ENCODE peak calls at places on chromosomes 13 and 19, in seven cellular contexts. O is testis, V is IMR-90, I is GM12892, M is breast epithelium, C is spleen, K is esophagus squamous epithelium. J is an unnamed sample.

GRCh38 chr13:39023316-39023715 is 14.6 kb downstream of the PROSER1 start:
- DNase-seq in O (no peak), V (peak; percentile 69), I (no peak), M (no peak), C (no peak), K (no peak), J (no peak)

GRCh38 chr13:33078268-33078667 is 62.0 kb downstream of the KL start:
- DNase-seq in O (no peak), V (no peak), I (no peak), M (no peak), C (no peak), K (no peak), J (no peak)

GRCh38 chr19:19201697-19202630 is 1.2 kb downstream of the NR2C2AP start:
- DNase-seq in O (no peak), V (no peak), I (no peak), M (no peak), C (no peak), K (no peak), J (no peak)

GRCh38 chr13:96075953-96076543 is 13.9 kb upstream of the HS6ST3 start:
- DNase-seq in O (no peak), V (peak; percentile 23), I (no peak), M (no peak), C (no peak), K (no peak), J (no peak)

GRCh38 chr19:27777726-27778125 is 1435.2 kb downstream of the UQCRFS1 start:
- DNase-seq in O (no peak), V (no peak), I (no peak), M (no peak), C (no peak), K (no peak), J (no peak)

GRCh38 chr13:72651196-72651595 is 76.2 kb downstream of the MZT1 start:
- DNase-seq in O (peak; percentile 18), V (no peak), I (no peak), M (no peak), C (no peak), K (no peak), J (no peak)

GRCh38 chr13:29523199-29523931 is 72.1 kb downstream of the SLC7A1 start:
- DNase-seq in O (no peak), V (no peak), I (no peak), M (no peak), C (peak; percentile 40), K (no peak), J (no peak)

GRCh38 chr19:57406516-57407123 is 4.3 kb upstream of the ZNF17 start:
- DNase-seq in O (peak; percentile 78), V (peak; percentile 45), I (peak; percentile 57), M (peak; percentile 24), C (peak; percentile 86), K (no peak), J (peak; percentile 64)

GRCh38 chr13:42696191-42696590 is 85.2 kb upstream of the FAM216B start:
- DNase-seq in O (no peak), V (peak; percentile 80), I (no peak), M (no peak), C (no peak), K (no peak), J (no peak)

GRCh38 chr13:86559915-86560314 is 760.7 kb upstream of the SLITRK6 start:
- DNase-seq in O (no peak), V (no peak), I (no peak), M (no peak), C (no peak), K (no peak), J (no peak)

GRCh38 chr13:75670496-75670895 is 34.4 kb downstream of the LMO7 start:
- DNase-seq in O (no peak), V (peak; percentile 77), I (no peak), M (no peak), C (no peak), K (no peak), J (no peak)

GRCh38 chr19:12646551-12646950 is 20.0 kb downstream of the MAN2B1 start:
- DNase-seq in O (no peak), V (no peak), I (no peak), M (no peak), C (no peak), K (no peak), J (no peak)

GRCh38 chr19:37963190-37963947 is 56.4 kb downstream of the SIPA1L3 start:
- DNase-seq in O (no peak), V (peak; percentile 47), I (no peak), M (peak; percentile 37), C (no peak), K (no peak), J (no peak)

GRCh38 chr13:99275093-99275469 is 16.9 kb upstream of the GPR18 start:
- DNase-seq in O (no peak), V (peak; percentile 84), I (no peak), M (no peak), C (no peak), K (no peak), J (no peak)

GRCh38 chr13:47226516-47226915 is 329.7 kb upstream of the HTR2A start:
- DNase-seq in O (no peak), V (peak; percentile 42), I (no peak), M (no peak), C (no peak), K (no peak), J (no peak)

GRCh38 chr13:49248433-49249002 is 793 bp downstream of the CDADC1 start:
- DNase-seq in O (no peak), V (peak; percentile 29), I (no peak), M (no peak), C (no peak), K (no peak), J (no peak)

GRCh38 chr19:35290381-35291135 is 1.4 kb upstream of the MAG start:
- DNase-seq in O (no peak), V (no peak), I (no peak), M (no peak), C (no peak), K (no peak), J (no peak)

DNA sequence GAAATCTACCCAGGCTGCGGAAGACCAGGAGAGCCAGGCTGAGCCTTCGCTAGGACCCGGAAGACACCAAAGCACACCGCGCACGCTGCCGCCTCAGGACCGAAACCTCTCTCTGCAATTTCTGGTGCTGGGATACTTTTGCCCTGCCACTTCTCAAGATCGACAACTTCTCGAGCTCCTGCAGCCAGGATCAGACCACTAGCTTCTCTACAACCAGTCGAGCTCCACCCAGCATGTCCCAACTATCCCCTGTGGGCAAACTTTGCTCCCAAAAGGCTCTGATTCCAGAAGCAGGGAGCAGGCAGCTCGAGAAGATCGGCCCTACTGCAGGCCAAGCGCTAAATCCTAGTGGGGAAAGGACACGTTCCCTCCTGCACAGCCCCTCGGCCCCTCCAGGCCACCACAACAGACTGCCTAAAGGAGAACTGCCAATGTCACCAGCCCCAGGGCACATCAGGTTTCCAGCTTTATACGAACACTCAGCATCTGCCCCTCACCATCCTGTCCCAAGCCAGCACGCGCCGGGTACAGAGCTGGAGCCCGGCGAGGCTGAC is 981 bp downstream of the AKAP8 start:
- DNase-seq in O (peak; percentile 68), V (peak; percentile 41), I (no peak), M (peak; percentile 43), C (peak; percentile 90), K (no peak), J (peak; percentile 63)
- TF ChIP-seq POLR2A in O (no peak), V (no peak), I (peak; percentile 17), M (no peak), C (no peak), K (no peak), J (no peak)

DNA sequence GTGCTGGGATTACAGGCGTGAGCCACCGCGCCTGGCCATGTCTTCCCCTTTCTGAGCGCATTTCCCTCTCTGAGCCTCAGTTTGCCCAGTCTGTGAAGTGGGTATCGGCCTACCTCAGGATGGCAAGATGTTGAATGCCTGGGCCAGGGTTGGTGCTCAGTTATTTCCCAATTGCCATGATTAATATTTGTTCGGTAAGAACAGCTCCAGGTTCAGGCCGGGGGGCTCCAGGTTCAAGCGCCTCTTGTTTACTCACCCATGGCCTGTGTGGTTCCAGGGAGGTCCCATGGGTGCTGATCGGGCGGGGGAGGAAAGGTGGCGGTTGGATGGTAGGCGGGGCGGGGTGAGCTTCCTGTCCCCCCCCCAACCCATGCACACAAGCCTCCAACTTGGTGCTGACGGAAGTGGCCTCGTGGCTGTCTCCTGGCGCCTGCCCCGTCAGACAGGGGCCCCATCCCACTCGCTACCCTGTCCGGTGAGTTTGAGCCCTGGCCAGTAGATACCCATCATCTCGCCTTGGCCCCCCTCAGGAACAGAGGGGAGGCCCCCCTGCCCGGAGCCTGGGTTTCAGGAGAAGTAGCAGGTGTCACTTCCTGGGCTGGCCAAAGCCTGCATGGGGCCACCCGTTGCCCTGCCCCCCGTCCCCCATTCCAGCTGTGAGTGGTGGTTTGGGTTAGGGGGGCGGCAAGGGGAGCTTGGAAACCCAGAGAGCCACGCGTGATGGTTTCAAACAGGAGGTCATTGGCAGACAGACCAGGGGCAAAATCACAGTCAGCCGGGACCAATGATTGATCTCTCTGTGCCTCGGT is at the start of gene FCHO1:
- DNase-seq in O (no peak), V (no peak), I (peak; percentile 58), M (no peak), C (peak; percentile 95), K (peak; percentile 65), J (peak; percentile 62)
- TF ChIP-seq POLR2A in O (no peak), V (no peak), I (peak; percentile 74), M (no peak), C (no peak), K (no peak), J (no peak)

DNA sequence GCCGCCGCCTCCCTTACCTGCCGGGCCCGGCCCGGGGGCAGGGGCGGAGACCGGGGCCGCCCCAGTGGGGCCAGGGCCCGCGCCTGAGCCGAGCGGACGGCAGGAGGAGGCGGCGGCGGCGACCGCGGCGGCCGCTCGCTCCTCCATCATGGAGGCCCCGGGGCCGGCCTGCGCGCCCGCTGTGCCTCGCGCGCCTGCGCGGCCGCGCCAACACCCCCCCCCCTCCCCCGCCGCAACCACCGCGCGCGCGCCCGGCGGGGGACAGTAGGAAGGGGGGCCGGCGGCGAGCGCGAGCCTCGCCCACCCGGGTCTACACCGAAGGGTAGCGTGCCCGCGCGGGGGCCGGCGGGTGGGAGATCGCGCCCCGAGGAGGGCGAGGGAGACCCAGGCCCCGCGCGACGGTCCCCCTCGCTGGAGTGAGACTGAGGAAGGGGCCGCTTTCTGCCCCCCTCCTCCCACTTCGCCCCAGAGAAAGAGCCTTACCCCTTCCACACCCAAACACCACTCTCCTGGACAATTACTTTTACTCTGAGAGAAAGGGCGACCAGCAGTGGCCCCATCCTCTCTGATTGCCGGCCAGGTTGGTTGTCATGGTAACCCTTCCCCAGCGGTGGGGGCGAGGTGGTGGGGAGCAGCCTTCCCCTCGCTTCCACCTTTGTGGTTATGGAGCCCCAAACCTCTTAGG is at the start of gene STRN4:
- DNase-seq in O (peak; percentile 51), V (no peak), I (peak; percentile 94), M (no peak), C (peak; percentile 90), K (no peak), J (peak; percentile 92)
- TF ChIP-seq POLR2A in O (no peak), V (peak; percentile 76), I (peak; percentile 68), M (no peak), C (no peak), K (no peak), J (no peak)

DNA sequence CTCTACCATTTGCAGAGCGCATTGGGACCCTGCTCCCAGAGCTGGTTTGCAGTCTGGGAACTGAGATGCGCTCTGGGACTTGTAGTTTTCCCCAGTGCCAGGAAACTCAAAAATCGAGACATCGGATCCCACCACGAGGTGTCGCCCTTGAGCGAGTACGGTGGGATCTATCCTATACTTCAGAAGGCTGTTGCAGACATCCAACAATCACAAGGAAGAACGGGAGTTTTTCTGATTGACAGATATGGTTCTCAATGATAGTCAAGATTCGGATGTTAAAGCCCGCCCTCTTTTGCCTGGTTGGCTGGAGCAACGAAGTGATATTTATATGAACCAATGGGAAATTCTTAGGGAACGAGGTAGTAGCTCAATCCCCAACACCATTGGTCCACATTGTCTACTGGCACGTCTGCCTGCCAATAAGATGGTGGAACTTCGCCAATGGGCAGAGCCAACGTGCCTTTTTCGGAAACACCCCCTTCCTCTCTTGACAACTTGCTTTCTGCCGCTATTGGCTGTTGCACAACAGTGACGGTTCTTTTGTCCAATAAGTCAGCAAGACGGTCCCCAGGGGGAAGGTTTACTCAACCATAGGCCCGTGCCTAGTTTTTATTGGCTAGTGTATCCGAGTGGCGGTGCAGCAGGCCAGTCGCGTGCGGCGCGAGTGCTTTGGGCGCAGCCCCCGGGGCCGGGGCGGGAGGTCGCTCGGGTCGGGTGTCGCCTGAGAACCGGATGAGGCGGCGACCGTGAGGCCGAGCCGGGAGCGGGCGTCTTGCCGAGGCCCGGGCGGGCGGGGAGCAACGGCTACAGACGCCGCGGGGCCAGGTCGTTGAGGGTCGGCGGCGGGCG is at the start of gene DNM2:
- DNase-seq in O (peak; percentile 99), V (peak; percentile 100), I (peak; percentile 95), M (peak; percentile 100), C (peak; percentile 99), K (peak; percentile 98), J (peak; percentile 94)
- TF ChIP-seq POLR2A in O (no peak), V (no peak), I (peak; percentile 81), M (peak; percentile 42), C (peak; percentile 60), K (peak; percentile 70), J (peak; percentile 71)